ENCODE peak calls at places on chromosomes 12 and 14, in eight cellular contexts. D is T follicular helper cell; X is lower lobe of right lung; J is HCEC 1CT; P is neural crest cell; A is activated CD4-positive, alpha-beta T cell treated with anti-CD3 and anti-CD28 coated beads, Interleukin-2, amount 10 ng/mL, durations not matched to agents 24 days and 14 days; M is Peyer's patch; H is stimulated activated CD4-positive, alpha-beta T cell treated with anti-CD3 and anti-CD28 coated beads, Interleukin-15, amount 100 ng/mL, for 24 hours. U is an unnamed sample.

GRCh38 chr12:124026755-124027745 is 54.0 kb downstream of the ZNF664 start:
- DNase-seq in H (no peak), D (no peak), X (no peak), M (no peak), A (no peak), P (no peak), J (peak; percentile 35), U (no peak)

GRCh38 chr12:84054811-84055210 is 857.8 kb downstream of the SLC6A15 start:
- DNase-seq in X (no peak), P (no peak), A (no peak), J (no peak), M (no peak), D (no peak), H (no peak), U (no peak)

GRCh38 chr14:28344381-28344780 is 422.2 kb upstream of the FOXG1 start:
- DNase-seq in A (no peak), J (peak; percentile 31), M (no peak), H (no peak), D (no peak), P (no peak), X (no peak), U (no peak)

GRCh38 chr14:92546347-92547053 is 32.9 kb downstream of the RIN3 start:
- DNase-seq in M (peak; percentile 30), X (no peak), A (no peak), P (no peak), D (no peak), H (no peak), J (peak; percentile 86), U (no peak)

GRCh38 chr12:57093412-57094193 is 4.7 kb downstream of the NAB2 start:
- DNase-seq in X (peak; percentile 73), D (peak; percentile 47), H (peak; percentile 86), P (peak; percentile 62), M (peak; percentile 66), A (peak; percentile 87), J (peak; percentile 86), U (peak; percentile 49)

GRCh38 chr12:131803995-131804521 is 24.1 kb upstream of the MMP17 start:
- DNase-seq in D (no peak), P (no peak), H (no peak), A (no peak), X (no peak), M (no peak), J (peak; percentile 45), U (no peak)

GRCh38 chr14:100633406-100633805 is 46.2 kb upstream of the BEGAIN start:
- DNase-seq in J (no peak), A (no peak), D (no peak), H (no peak), M (no peak), P (no peak), X (no peak), U (no peak)

GRCh38 chr14:90298230-90298629 is 33.5 kb downstream of the NRDE2 start:
- DNase-seq in P (no peak), A (no peak), X (no peak), H (no peak), J (no peak), D (no peak), M (no peak), U (no peak)

GRCh38 chr14:81416981-81417380 is 16.9 kb upstream of the STON2 start:
- DNase-seq in X (no peak), A (no peak), D (no peak), M (no peak), H (no peak), P (no peak), J (no peak), U (no peak)

GRCh38 chr12:10381912-10382628 is 7.8 kb downstream of the KLRK1 start:
- DNase-seq in H (no peak), X (no peak), A (no peak), P (no peak), M (no peak), D (no peak), J (no peak), U (no peak)

GRCh38 chr12:95690861-95691635 is 99.5 kb downstream of the NTN4 start:
- DNase-seq in X (no peak), P (no peak), J (no peak), M (no peak), D (no peak), A (no peak), H (no peak), U (no peak)

GRCh38 chr12:28536088-28536487 is 345.8 kb downstream of the CCDC91 start:
- DNase-seq in P (no peak), D (no peak), J (peak; percentile 88), H (no peak), M (no peak), A (no peak), X (no peak), U (no peak)

GRCh38 chr12:16605666-16606116 is 271 bp downstream of the LMO3 start:
- DNase-seq in X (peak; percentile 49), M (no peak), P (peak; percentile 3), J (peak; percentile 25), H (no peak), A (no peak), D (no peak), U (no peak)

GRCh38 chr12:121043067-121043466 is 4.0 kb upstream of the OASL start:
- DNase-seq in H (no peak), X (no peak), M (no peak), A (no peak), P (no peak), J (no peak), D (no peak), U (no peak)

GRCh38 chr14:106222736-106223135 is 696.4 kb downstream of the TMEM121 start:
- DNase-seq in M (no peak), H (no peak), J (no peak), D (no peak), A (no peak), X (no peak), P (no peak), U (no peak)

GRCh38 chr12:116483959-116484699 is 75.1 kb upstream of the MAP1LC3B2 start:
- DNase-seq in H (no peak), D (no peak), M (no peak), J (no peak), X (no peak), P (no peak), A (no peak), U (no peak)

GRCh38 chr14:58133739-58134138 is 18.3 kb downstream of the ARMH4 start:
- DNase-seq in D (no peak), P (no peak), A (no peak), M (no peak), X (no peak), H (no peak), J (peak; percentile 73), U (no peak)

GRCh38 chr14:38073641-38074040 is 134.1 kb upstream of the SSTR1 start:
- DNase-seq in H (no peak), J (peak; percentile 35), A (no peak), X (no peak), P (no peak), D (no peak), M (no peak), U (no peak)

GRCh38 chr14:24307575-24308341 is at the start of gene CIDEB:
- DNase-seq in J (peak; percentile 34), X (peak; percentile 65), D (peak; percentile 46), H (peak; percentile 69), A (peak; percentile 89), P (peak; percentile 71), M (peak; percentile 86), U (peak; percentile 67)

GRCh38 chr14:81323621-81324400 is 76.3 kb downstream of the STON2 start:
- DNase-seq in J (no peak), D (no peak), M (peak; percentile 75), H (no peak), A (no peak), P (peak; percentile 7), X (peak; percentile 47), U (no peak)

GRCh38 chr12:110906516-110906915 is 13.9 kb downstream of the MYL2 start:
- DNase-seq in J (no peak), P (no peak), X (no peak), A (no peak), D (no peak), M (no peak), H (no peak), U (no peak)

GRCh38 chr12:71639341-71639760 is 24.3 kb downstream of the ZFC3H1 start:
- DNase-seq in D (no peak), A (no peak), X (no peak), P (no peak), M (no peak), J (peak; percentile 9), H (no peak), U (no peak)

GRCh38 chr14:75295491-75296338 is 17.1 kb downstream of the FOS start:
- DNase-seq in J (peak; percentile 57), M (peak; percentile 90), X (peak; percentile 86), A (peak; percentile 94), H (peak; percentile 85), D (peak; percentile 68), P (peak; percentile 85), U (peak; percentile 79)

GRCh38 chr12:54463034-54463433 is 10.4 kb downstream of the GTSF1 start:
- DNase-seq in A (no peak), J (peak; percentile 87), H (no peak), M (no peak), P (no peak), D (no peak), X (no peak), U (no peak)

GRCh38 chr12:102093319-102093718 is 26.6 kb downstream of the NUP37 start:
- DNase-seq in J (peak; percentile 50), X (no peak), D (no peak), M (no peak), H (no peak), A (no peak), P (no peak), U (no peak)

GRCh38 chr12:132602578-132603239 is 7.7 kb downstream of the LRCOL1 start:
- DNase-seq in X (peak; percentile 45), A (no peak), D (no peak), J (no peak), P (no peak), M (no peak), H (no peak), U (no peak)

GRCh38 chr14:98940693-98941437 is 331.1 kb downstream of the BCL11B start:
- DNase-seq in J (no peak), X (no peak), D (no peak), H (no peak), P (no peak), A (no peak), M (peak; percentile 10), U (no peak)